ENCODE peak calls at places on chromosome 21, in six cellular contexts. One of them, this sample, is unnamed. For H3K4me1, the result is how much of the 10 kb centered on the place peaks cover.

GRCh38 chr21:27648560-27648959 is 681.7 kb upstream of the ADAMTS5 start:
- DNase-seq in Panc1: no peak
- DNase-seq in ovary: no peak
- DNase-seq in CD4-positive, CD25-positive, alpha-beta regulatory T cell: no peak
- DNase-seq in tibial nerve: no peak
- DNase-seq in effector memory CD4-positive, alpha-beta T cell: no peak
- DNase-seq in this sample: peak

GRCh38 chr21:42389449-42389835 is 6.4 kb downstream of the TMPRSS3 start:
- DNase-seq in Panc1: no peak
- DNase-seq in ovary: no peak
- DNase-seq in CD4-positive, CD25-positive, alpha-beta regulatory T cell: no peak
- DNase-seq in tibial nerve: no peak
- DNase-seq in effector memory CD4-positive, alpha-beta T cell: no peak
- DNase-seq in this sample: no peak

GRCh38 chr21:36773111-36773510 is 74.2 kb downstream of the SIM2 start:
- DNase-seq in Panc1: no peak
- DNase-seq in ovary: peak
- DNase-seq in CD4-positive, CD25-positive, alpha-beta regulatory T cell: no peak
- DNase-seq in tibial nerve: no peak
- DNase-seq in effector memory CD4-positive, alpha-beta T cell: no peak
- DNase-seq in this sample: peak

GRCh38 chr21:42535602-42536171 is 22.0 kb downstream of the SLC37A1 start:
- DNase-seq in Panc1: no peak
- DNase-seq in ovary: no peak
- DNase-seq in CD4-positive, CD25-positive, alpha-beta regulatory T cell: no peak
- DNase-seq in tibial nerve: no peak
- DNase-seq in effector memory CD4-positive, alpha-beta T cell: no peak
- DNase-seq in this sample: no peak

GRCh38 chr21:31580866-31581276 is 78.6 kb upstream of the SOD1 start:
- DNase-seq in Panc1: peak
- DNase-seq in ovary: peak
- DNase-seq in CD4-positive, CD25-positive, alpha-beta regulatory T cell: peak
- DNase-seq in tibial nerve: peak
- DNase-seq in effector memory CD4-positive, alpha-beta T cell: peak
- DNase-seq in this sample: peak

GRCh38 chr21:42298237-42298636 is 17.0 kb downstream of the TFF3 start:
- DNase-seq in Panc1: no peak
- DNase-seq in ovary: no peak
- DNase-seq in CD4-positive, CD25-positive, alpha-beta regulatory T cell: no peak
- DNase-seq in tibial nerve: no peak
- DNase-seq in effector memory CD4-positive, alpha-beta T cell: no peak
- DNase-seq in this sample: no peak

GRCh38 chr21:29181799-29182470 is 51.5 kb downstream of the MAP3K7CL start:
- DNase-seq in Panc1: no peak
- DNase-seq in ovary: no peak
- DNase-seq in CD4-positive, CD25-positive, alpha-beta regulatory T cell: no peak
- DNase-seq in tibial nerve: no peak
- DNase-seq in effector memory CD4-positive, alpha-beta T cell: no peak
- DNase-seq in this sample: peak

GRCh38 chr21:27382404-27382803 is 415.5 kb upstream of the ADAMTS5 start:
- DNase-seq in Panc1: no peak
- DNase-seq in ovary: no peak
- DNase-seq in CD4-positive, CD25-positive, alpha-beta regulatory T cell: no peak
- DNase-seq in tibial nerve: no peak
- DNase-seq in effector memory CD4-positive, alpha-beta T cell: no peak
- DNase-seq in this sample: no peak

GRCh38 chr21:41953249-41953830 is 478 bp downstream of the C2CD2 start:
- DNase-seq in Panc1: no peak
- DNase-seq in ovary: peak
- DNase-seq in CD4-positive, CD25-positive, alpha-beta regulatory T cell: no peak
- DNase-seq in tibial nerve: no peak
- DNase-seq in effector memory CD4-positive, alpha-beta T cell: no peak
- DNase-seq in this sample: peak

GRCh38 chr21:31406510-31406909 is 62.4 kb upstream of the TIAM1 start:
- DNase-seq in Panc1: no peak
- DNase-seq in ovary: no peak
- DNase-seq in CD4-positive, CD25-positive, alpha-beta regulatory T cell: no peak
- DNase-seq in tibial nerve: no peak
- DNase-seq in effector memory CD4-positive, alpha-beta T cell: no peak
- DNase-seq in this sample: no peak

GRCh38 chr21:39009587-39010225 is 173.5 kb downstream of the PSMG1 start:
- DNase-seq in Panc1: no peak
- DNase-seq in ovary: no peak
- DNase-seq in CD4-positive, CD25-positive, alpha-beta regulatory T cell: no peak
- DNase-seq in tibial nerve: no peak
- DNase-seq in effector memory CD4-positive, alpha-beta T cell: no peak
- DNase-seq in this sample: no peak

GRCh38 chr21:39011911-39012310 is 171.3 kb downstream of the PSMG1 start:
- DNase-seq in Panc1: no peak
- DNase-seq in ovary: no peak
- DNase-seq in CD4-positive, CD25-positive, alpha-beta regulatory T cell: no peak
- DNase-seq in tibial nerve: no peak
- DNase-seq in effector memory CD4-positive, alpha-beta T cell: no peak
- DNase-seq in this sample: no peak

GRCh38 chr21:39012314-39013230 is 170.7 kb downstream of the PSMG1 start:
- DNase-seq in Panc1: no peak
- DNase-seq in ovary: no peak
- DNase-seq in CD4-positive, CD25-positive, alpha-beta regulatory T cell: no peak
- DNase-seq in tibial nerve: no peak
- DNase-seq in effector memory CD4-positive, alpha-beta T cell: no peak
- DNase-seq in this sample: no peak

GRCh38 chr21:39007985-39008384 is 175.3 kb downstream of the PSMG1 start:
- DNase-seq in Panc1: no peak
- DNase-seq in ovary: no peak
- DNase-seq in CD4-positive, CD25-positive, alpha-beta regulatory T cell: no peak
- DNase-seq in tibial nerve: no peak
- DNase-seq in effector memory CD4-positive, alpha-beta T cell: no peak
- DNase-seq in this sample: no peak

DNA sequence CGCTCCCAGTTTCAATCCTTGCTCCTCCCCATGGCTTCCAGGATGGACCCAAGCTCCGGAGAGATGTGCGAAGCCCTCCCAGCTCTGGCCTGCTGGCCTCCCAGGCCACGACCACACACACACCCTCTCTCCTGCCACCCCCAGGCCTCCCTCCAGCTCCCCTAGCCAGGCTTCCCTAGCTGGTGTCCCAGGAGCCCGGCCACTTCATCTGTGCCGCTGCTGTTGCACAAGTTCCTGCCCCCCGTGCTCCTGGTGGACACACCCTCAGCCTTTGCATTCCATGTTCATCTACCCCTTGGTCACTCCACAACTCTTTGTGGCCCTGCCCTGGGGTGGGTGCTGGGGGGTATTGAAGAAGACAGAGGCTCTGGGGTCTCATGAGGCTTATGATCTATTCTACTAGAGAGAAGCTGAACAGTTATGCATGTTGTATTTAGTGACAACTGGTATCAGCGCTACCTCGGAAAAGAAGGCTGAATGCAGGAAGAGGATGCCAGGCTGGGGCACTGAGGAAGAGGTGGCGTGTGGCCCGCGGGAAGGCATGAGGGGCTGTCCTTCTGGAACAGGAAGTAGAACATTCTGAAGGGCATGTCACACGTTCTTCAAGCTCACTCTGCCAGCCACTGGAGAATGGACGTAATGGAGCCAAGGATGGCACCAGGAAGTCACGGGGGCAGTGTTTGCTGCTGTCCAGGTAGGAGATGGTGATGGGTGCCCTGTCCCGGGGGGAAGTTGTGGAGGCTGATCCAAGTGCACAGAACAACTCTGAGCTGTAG is 172.4 kb downstream of the PSMG1 start:
- DNase-seq in Panc1: no peak
- DNase-seq in ovary: no peak
- DNase-seq in CD4-positive, CD25-positive, alpha-beta regulatory T cell: no peak
- DNase-seq in tibial nerve: no peak
- DNase-seq in effector memory CD4-positive, alpha-beta T cell: no peak
- DNase-seq in this sample: no peak
- H3K4me1 ChIP-seq in Panc1: under half
- H3K4me1 ChIP-seq in ovary: under half
- H3K4me1 ChIP-seq in CD4-positive, CD25-positive, alpha-beta regulatory T cell: under half
- H3K4me1 ChIP-seq in tibial nerve: under half
- H3K4me1 ChIP-seq in effector memory CD4-positive, alpha-beta T cell: under half
- H3K4me1 ChIP-seq in this sample: under half

DNA sequence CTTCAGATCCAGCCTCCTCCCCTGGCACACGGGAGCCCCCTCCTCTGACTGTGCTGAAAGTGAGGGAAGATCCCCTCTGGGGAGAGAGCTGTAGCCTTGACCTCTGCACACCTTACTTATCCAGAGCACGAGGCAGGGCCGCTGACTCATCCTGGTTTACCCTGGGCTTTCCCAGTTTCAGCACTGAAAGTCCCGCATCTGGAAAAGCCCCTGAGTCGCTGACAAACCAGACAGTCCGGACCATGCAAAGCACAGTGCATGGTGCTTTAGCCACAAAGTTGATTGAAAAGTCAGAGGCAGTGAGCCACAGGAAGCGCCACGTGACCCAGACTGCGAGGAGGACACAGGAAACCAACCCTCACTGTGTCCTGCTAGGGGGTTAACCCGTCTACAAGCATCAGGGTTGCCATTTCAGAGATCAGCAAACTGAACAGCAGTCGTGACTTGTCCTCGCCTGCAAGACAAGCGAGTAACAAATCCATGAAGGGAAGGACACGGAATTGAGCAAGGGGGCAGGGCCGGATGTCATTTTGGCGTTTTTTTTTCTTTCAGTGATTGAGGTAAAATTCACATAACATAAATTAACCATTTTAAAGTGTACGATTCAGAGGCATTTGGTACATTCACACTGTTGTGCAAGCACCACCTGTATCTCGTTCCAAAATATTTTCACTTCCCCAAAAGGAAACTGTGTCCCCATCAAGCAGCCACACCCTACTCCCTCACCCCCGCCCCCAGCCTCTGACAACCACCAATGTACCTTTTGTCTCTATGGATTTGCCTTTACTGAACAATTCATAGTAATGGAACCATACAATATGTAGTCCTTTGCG is 19.9 kb upstream of the IFNGR2 start:
- DNase-seq in Panc1: no peak
- DNase-seq in ovary: peak
- DNase-seq in CD4-positive, CD25-positive, alpha-beta regulatory T cell: peak
- DNase-seq in tibial nerve: no peak
- DNase-seq in effector memory CD4-positive, alpha-beta T cell: peak
- DNase-seq in this sample: peak
- H3K4me1 ChIP-seq in Panc1: under half
- H3K4me1 ChIP-seq in ovary: under half
- H3K4me1 ChIP-seq in CD4-positive, CD25-positive, alpha-beta regulatory T cell: half or more
- H3K4me1 ChIP-seq in tibial nerve: under half
- H3K4me1 ChIP-seq in effector memory CD4-positive, alpha-beta T cell: under half
- H3K4me1 ChIP-seq in this sample: under half

GRCh38 chr21:38984982-38985422 is 179.3 kb downstream of the ETS2 start:
- DNase-seq in Panc1: no peak
- DNase-seq in ovary: peak
- DNase-seq in CD4-positive, CD25-positive, alpha-beta regulatory T cell: no peak
- DNase-seq in tibial nerve: no peak
- DNase-seq in effector memory CD4-positive, alpha-beta T cell: no peak
- DNase-seq in this sample: peak

GRCh38 chr21:38987551-38988210 is 182.0 kb downstream of the ETS2 start:
- DNase-seq in Panc1: no peak
- DNase-seq in ovary: no peak
- DNase-seq in CD4-positive, CD25-positive, alpha-beta regulatory T cell: no peak
- DNase-seq in tibial nerve: no peak
- DNase-seq in effector memory CD4-positive, alpha-beta T cell: no peak
- DNase-seq in this sample: peak

GRCh38 chr21:38986460-38987395 is 181.0 kb downstream of the ETS2 start:
- DNase-seq in Panc1: no peak
- DNase-seq in ovary: no peak
- DNase-seq in CD4-positive, CD25-positive, alpha-beta regulatory T cell: no peak
- DNase-seq in tibial nerve: no peak
- DNase-seq in effector memory CD4-positive, alpha-beta T cell: no peak
- DNase-seq in this sample: no peak

GRCh38 chr21:38984568-38984967 is 178.8 kb downstream of the ETS2 start:
- DNase-seq in Panc1: no peak
- DNase-seq in ovary: no peak
- DNase-seq in CD4-positive, CD25-positive, alpha-beta regulatory T cell: no peak
- DNase-seq in tibial nerve: no peak
- DNase-seq in effector memory CD4-positive, alpha-beta T cell: no peak
- DNase-seq in this sample: no peak

DNA sequence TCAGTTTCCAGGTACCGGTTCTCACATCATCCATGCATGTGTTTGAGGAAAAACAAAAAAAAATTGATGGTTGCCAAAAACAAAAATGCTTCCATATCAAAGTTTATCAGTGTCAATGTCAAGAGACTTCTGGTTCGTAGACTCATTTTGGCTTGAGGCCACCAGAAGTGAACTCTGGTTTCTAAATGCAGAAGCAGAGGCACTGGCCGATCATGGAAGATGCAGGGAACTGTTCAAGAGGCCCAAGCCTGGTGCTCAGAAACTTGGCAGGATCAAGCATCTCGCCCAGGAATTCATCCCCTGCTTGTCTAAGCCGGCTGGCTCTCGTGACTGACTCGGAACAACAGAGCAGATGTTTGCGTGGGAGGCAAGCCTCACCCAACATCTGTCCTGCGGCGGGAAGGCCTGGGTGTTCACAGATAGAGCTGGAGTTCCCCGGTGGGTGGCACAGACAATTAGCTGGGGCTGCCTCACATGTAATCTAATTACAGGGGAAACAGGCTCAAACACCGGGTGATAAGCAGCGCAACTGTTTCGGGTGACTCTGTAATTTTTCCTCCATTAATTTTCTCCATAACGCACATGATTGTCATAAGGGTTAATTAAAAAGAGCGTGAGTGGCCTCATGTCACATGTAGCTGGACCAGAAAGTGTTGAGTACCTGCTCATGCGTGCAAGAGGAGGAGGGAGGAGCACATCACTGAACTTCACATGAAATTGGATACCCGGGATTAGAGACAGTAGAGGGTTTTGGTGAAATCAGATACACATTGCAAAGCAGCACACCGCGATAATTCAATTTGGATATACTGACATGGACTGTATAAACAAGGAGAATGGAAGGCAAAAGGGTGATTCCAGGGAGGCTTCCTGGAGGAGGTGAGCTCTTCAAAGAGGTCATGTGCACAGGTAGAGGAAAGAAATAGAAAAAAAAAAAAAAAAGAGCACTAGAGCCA is 180.0 kb downstream of the ETS2 start:
- DNase-seq in Panc1: no peak
- DNase-seq in ovary: peak
- DNase-seq in CD4-positive, CD25-positive, alpha-beta regulatory T cell: no peak
- DNase-seq in tibial nerve: peak
- DNase-seq in effector memory CD4-positive, alpha-beta T cell: no peak
- DNase-seq in this sample: peak
- H3K4me1 ChIP-seq in Panc1: under half
- H3K4me1 ChIP-seq in ovary: under half
- H3K4me1 ChIP-seq in CD4-positive, CD25-positive, alpha-beta regulatory T cell: under half
- H3K4me1 ChIP-seq in tibial nerve: under half
- H3K4me1 ChIP-seq in effector memory CD4-positive, alpha-beta T cell: under half
- H3K4me1 ChIP-seq in this sample: under half

DNA sequence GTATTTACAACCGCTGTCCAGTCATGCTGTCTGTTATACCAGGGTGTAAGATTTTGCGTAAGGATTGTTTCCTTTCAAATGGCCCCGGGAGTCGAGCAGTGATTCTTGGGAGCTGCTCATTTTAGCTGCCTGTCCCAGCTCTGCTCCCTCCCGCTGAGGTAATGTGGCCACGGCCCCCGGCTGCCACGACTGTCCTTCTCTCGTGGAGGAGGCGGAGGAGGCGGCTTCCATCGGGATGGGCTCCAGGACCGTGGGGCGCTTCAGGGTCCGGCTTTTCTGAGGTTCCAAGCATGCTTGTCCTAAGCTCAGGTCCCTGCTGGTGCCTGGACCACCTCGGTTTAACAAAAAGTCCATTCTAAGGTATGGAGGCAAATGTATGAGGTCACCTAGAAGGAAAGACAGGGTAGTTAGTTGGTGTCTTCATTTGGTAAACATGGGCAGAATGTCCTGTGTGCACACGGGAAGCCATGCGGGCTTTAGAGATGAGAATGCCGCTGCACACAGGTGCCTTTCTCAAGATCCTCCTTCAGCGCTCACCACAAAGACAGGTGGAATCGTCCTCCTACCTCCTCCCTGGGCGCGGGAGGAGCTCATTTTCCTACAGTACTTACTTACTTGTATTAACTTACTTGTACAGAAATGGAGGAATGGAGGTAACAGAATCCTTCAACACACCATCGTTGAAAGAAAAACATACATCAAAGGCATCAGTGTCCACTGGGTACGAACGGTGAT is 145.9 kb downstream of the PCP4 start:
- DNase-seq in Panc1: no peak
- DNase-seq in ovary: no peak
- DNase-seq in CD4-positive, CD25-positive, alpha-beta regulatory T cell: no peak
- DNase-seq in tibial nerve: no peak
- DNase-seq in effector memory CD4-positive, alpha-beta T cell: no peak
- DNase-seq in this sample: no peak
- H3K4me1 ChIP-seq in Panc1: under half
- H3K4me1 ChIP-seq in ovary: under half
- H3K4me1 ChIP-seq in CD4-positive, CD25-positive, alpha-beta regulatory T cell: under half
- H3K4me1 ChIP-seq in tibial nerve: under half
- H3K4me1 ChIP-seq in effector memory CD4-positive, alpha-beta T cell: under half
- H3K4me1 ChIP-seq in this sample: under half